ENCODE peak calls at places on chromosomes 6 and 20, in four cellular contexts. T is ovary, U is heart left ventricle, F is IMR-90. K is an unnamed sample.

GRCh38 chr6:48229849-48230248 is 118.9 kb upstream of the PTCHD4 start:
- DNase-seq in T (no peak), F (no peak), U (no peak), K (no peak)

GRCh38 chr6:155186052-155186658 is 77.7 kb upstream of the CLDN20 start:
- DNase-seq in F (peak; percentile 23), U (no peak), T (no peak), K (no peak)

GRCh38 chr6:15453186-15453585 is 207.3 kb downstream of the JARID2 start:
- DNase-seq in F (no peak), T (no peak), U (no peak), K (no peak)

GRCh38 chr6:137776786-137777185 is 90.3 kb upstream of the TNFAIP3 start:
- DNase-seq in F (peak; percentile 73), T (no peak), U (no peak), K (no peak)

GRCh38 chr6:167760979-167761793 is 65.5 kb upstream of the AFDN start:
- DNase-seq in F (peak; percentile 0), T (peak; percentile 61), U (no peak), K (peak; percentile 72)

GRCh38 chr20:17808357-17808756 is 108.6 kb downstream of the BANF2 start:
- DNase-seq in U (no peak), T (peak; percentile 80), F (peak; percentile 48), K (peak; percentile 52)

GRCh38 chr20:50403565-50404418 is 106.4 kb upstream of the PTPN1 start:
- DNase-seq in F (no peak), T (no peak), U (no peak), K (no peak)

GRCh38 chr6:124742971-124743370 is 219.3 kb upstream of the RNF217 start:
- DNase-seq in U (no peak), T (no peak), F (no peak), K (no peak)

GRCh38 chr20:11935754-11936551 is 18.3 kb downstream of the BTBD3 start:
- DNase-seq in F (no peak), T (no peak), U (no peak), K (no peak)

GRCh38 chr20:38805958-38806854 is 709 bp downstream of the PPP1R16B start:
- DNase-seq in F (no peak), U (peak; percentile 67), T (no peak), K (no peak)

GRCh38 chr6:134519456-134519855 is 201.5 kb upstream of the SGK1 start:
- DNase-seq in U (peak; percentile 65), F (peak; percentile 51), T (no peak), K (no peak)

GRCh38 chr6:81834141-81834621 is 81.7 kb upstream of the TENT5A start:
- DNase-seq in F (peak; percentile 55), U (peak; percentile 66), T (peak; percentile 79), K (no peak)

GRCh38 chr20:39016496-39016895 is 54.4 kb downstream of the DHX35 start:
- DNase-seq in F (no peak), U (no peak), T (no peak), K (no peak)

GRCh38 chr20:10312111-10312510 is 93.5 kb downstream of the SNAP25 start:
- DNase-seq in F (peak; percentile 42), T (no peak), U (no peak), K (no peak)

GRCh38 chr6:130775421-130776012 is 51.7 kb upstream of the SMLR1 start:
- DNase-seq in U (no peak), F (peak; percentile 22), T (no peak), K (no peak)

GRCh38 chr6:40322336-40322735 is 264.8 kb downstream of the LRFN2 start:
- DNase-seq in F (no peak), T (no peak), U (no peak), K (no peak)

GRCh38 chr6:53041356-53041755 is 23.8 kb upstream of the FBXO9 start:
- DNase-seq in F (peak; percentile 74), U (no peak), T (no peak), K (no peak)
- H3K4me3 ChIP-seq in F (no peak overlapping the region), U (no peak overlapping the region), T (no peak overlapping the region), K (no peak overlapping the region)

GRCh38 chr6:111803804-111804203 is 69.4 kb downstream of the FYN start:
- DNase-seq in T (no peak), U (no peak), F (peak; percentile 90), K (no peak)
- H3K4me1 ChIP-seq in T (peaks cover 7% of the 10 kb centered on the region), U (peaks cover 2% of the 10 kb centered on the region), F (peaks cover 36% of the 10 kb centered on the region), K (no peaks in the 10 kb centered on the region)

GRCh38 chr6:33781105-33781975 is 7.6 kb downstream of the LEMD2 start:
- DNase-seq in U (peak; percentile 58), F (no peak), T (no peak), K (no peak)

GRCh38 chr6:33778475-33779121 is 10.3 kb downstream of the LEMD2 start:
- DNase-seq in F (no peak), U (peak; percentile 25), T (no peak), K (no peak)

GRCh38 chr6:33779305-33779704 is 9.6 kb downstream of the LEMD2 start:
- DNase-seq in F (no peak), T (no peak), U (no peak), K (no peak)

GRCh38 chr6:33777716-33778474 is 11.0 kb downstream of the LEMD2 start:
- DNase-seq in T (no peak), U (peak; percentile 26), F (no peak), K (no peak)

GRCh38 chr6:33779895-33780294 is 9.0 kb downstream of the LEMD2 start:
- DNase-seq in T (no peak), U (peak; percentile 45), F (no peak), K (no peak)
- TF ChIP-seq POLR2A in T (no peak), U (no peak), F (no peak), K (no peak)

GRCh38 chr6:13012977-13013680 is 296.6 kb downstream of the PHACTR1 start:
- DNase-seq in U (peak; percentile 76), F (no peak), T (peak; percentile 24), K (no peak)

GRCh38 chr6:13014551-13015378 is 298.2 kb downstream of the PHACTR1 start:
- DNase-seq in T (no peak), F (no peak), U (peak; percentile 64), K (no peak)

GRCh38 chr6:13013681-13014550 is 297.3 kb downstream of the PHACTR1 start:
- DNase-seq in F (no peak), U (no peak), T (no peak), K (no peak)

GRCh38 chr6:13012271-13012670 is 295.7 kb downstream of the PHACTR1 start:
- DNase-seq in T (no peak), U (no peak), F (no peak), K (no peak)

GRCh38 chr6:13015379-13015681 is 298.8 kb downstream of the PHACTR1 start:
- DNase-seq in F (no peak), T (no peak), U (no peak), K (no peak)
- H3K4me3 ChIP-seq in F (no peak overlapping the region), T (no peak overlapping the region), U (peak overlapping the region; percentile 15), K (no peak overlapping the region)